ENCODE peak calls at places on chromosomes 4 and X, in nine cellular contexts. B, W, Z, A, K, X, Y, P and H are unnamed samples.

GRCh38 chrX:14697453-14697852 is 168.1 kb downstream of the GLRA2 start:
- DNase-seq in X (no peak), Y (peak), W (no peak), A (peak), B (no peak), Z (peak), P (peak), K (peak), H (peak)

GRCh38 chr4:3689006-3689405 is 77.2 kb upstream of the ADRA2C start:
- DNase-seq in K (no peak), P (no peak), Z (no peak), W (peak), X (no peak), Y (no peak), B (no peak), A (no peak), H (no peak)

GRCh38 chrX:30935985-30936384 is 46.9 kb upstream of the TAB3 start:
- DNase-seq in K (no peak), A (no peak), W (peak), X (no peak), Z (no peak), P (peak), B (no peak), Y (peak), H (no peak)

GRCh38 chr4:85030156-85030555 is 63.7 kb upstream of the WDFY3 start:
- DNase-seq in Y (no peak), P (no peak), B (no peak), W (no peak), K (no peak), A (no peak), Z (no peak), X (no peak), H (no peak)

GRCh38 chrX:149909324-149910177 is 19.8 kb upstream of the HSFX4 start:
- DNase-seq in A (no peak), Z (no peak), B (no peak), P (peak), K (no peak), Y (no peak), X (no peak), W (no peak), H (no peak)

GRCh38 chrX:110915120-110915519 is 119.5 kb upstream of the CHRDL1 start:
- DNase-seq in Z (no peak), Y (no peak), W (no peak), X (no peak), P (no peak), B (no peak), A (no peak), K (no peak), H (no peak)

GRCh38 chrX:152876931-152877840 is 20.7 kb upstream of the ZNF185 start:
- DNase-seq in X (no peak), W (no peak), Y (no peak), A (no peak), B (no peak), K (no peak), Z (no peak), P (no peak), H (no peak)

GRCh38 chr4:137125011-137125410 is 407.3 kb downstream of the PCDH18 start:
- DNase-seq in Y (no peak), P (no peak), B (no peak), W (no peak), Z (no peak), X (no peak), A (no peak), K (no peak), H (no peak)

GRCh38 chr4:74123065-74123728 is 24.2 kb upstream of the CXCL2 start:
- DNase-seq in K (no peak), X (no peak), W (peak), A (no peak), Z (no peak), Y (no peak), P (no peak), B (no peak), H (peak)

GRCh38 chrX:101430457-101431078 is 22.5 kb downstream of the HNRNPH2 start:
- DNase-seq in A (peak), B (no peak), W (no peak), P (no peak), Y (no peak), Z (no peak), K (no peak), X (no peak), H (no peak)

GRCh38 chrX:120562569-120562926 is 1.8 kb upstream of the CUL4B start:
- DNase-seq in K (no peak), X (no peak), A (no peak), W (no peak), Y (no peak), P (peak), Z (no peak), B (no peak), H (no peak)

GRCh38 chr4:68216501-68216900 is 29.0 kb downstream of the TMPRSS11B start:
- DNase-seq in A (no peak), B (no peak), X (no peak), Y (no peak), P (no peak), Z (no peak), W (no peak), K (no peak), H (no peak)

GRCh38 chrX:56576721-56577120 is 13.3 kb downstream of the UBQLN2 start:
- DNase-seq in X (no peak), P (no peak), W (no peak), B (no peak), Y (no peak), Z (no peak), K (no peak), A (no peak), H (no peak)

GRCh38 chr4:121873604-121874003 is 3.3 kb upstream of the BBS7 start:
- DNase-seq in Z (no peak), Y (no peak), K (no peak), X (no peak), P (no peak), A (peak), W (no peak), B (no peak), H (no peak)

GRCh38 chrX:107571296-107571998 is 56.9 kb upstream of the PRPS1 start:
- DNase-seq in W (no peak), P (peak), Y (no peak), A (no peak), B (no peak), Z (no peak), K (no peak), X (no peak), H (no peak)

GRCh38 chr4:148225639-148226038 is 216.6 kb downstream of the NR3C2 start:
- DNase-seq in B (no peak), K (no peak), Z (no peak), X (no peak), A (no peak), Y (no peak), W (no peak), P (no peak), H (no peak)

GRCh38 chr4:169900241-169900845 is 125.9 kb downstream of the MFAP3L start:
- DNase-seq in K (no peak), W (no peak), Z (no peak), X (no peak), P (no peak), B (no peak), Y (no peak), A (no peak), H (no peak)

GRCh38 chr4:48778431-48779094 is 1.5 kb downstream of the FRYL start:
- DNase-seq in A (no peak), X (no peak), W (no peak), Y (no peak), K (no peak), P (no peak), Z (no peak), B (no peak), H (no peak)

GRCh38 chrX:47683171-47684145 is 24.5 kb upstream of the UXT start:
- DNase-seq in W (no peak), X (no peak), B (no peak), A (no peak), Y (no peak), P (no peak), Z (no peak), K (no peak), H (no peak)

GRCh38 chr4:180913750-180914149 is 1329.5 kb upstream of the TENM3 start:
- DNase-seq in X (no peak), Y (no peak), A (no peak), Z (no peak), B (no peak), W (no peak), P (no peak), K (peak), H (no peak)

GRCh38 chr4:83110222-83110945 is 4.1 kb downstream of the PLAC8 start:
- DNase-seq in K (peak), A (peak), Z (peak), W (peak), B (peak), P (peak), X (peak), Y (peak), H (peak)

GRCh38 chrX:65587616-65588526 is 53.3 kb upstream of the LAS1L start:
- DNase-seq in X (no peak), W (peak), A (no peak), K (no peak), P (no peak), B (peak), Y (peak), Z (no peak), H (peak)